ENCODE peak calls at places on chromosomes 7 and 10, in four cellular contexts. One of them, this sample, is unnamed.

GRCh38 chr7:135147341-135147898 is 452 bp upstream of the TMEM140 start:
- DNase-seq in GM23248: peak
- DNase-seq in hepatocyte: peak
- DNase-seq in K562: peak
- DNase-seq in this sample: no peak

GRCh38 chr10:29946953-29947700 is 112.3 kb downstream of the JCAD start:
- DNase-seq in GM23248: peak
- DNase-seq in hepatocyte: peak
- DNase-seq in K562: no peak
- DNase-seq in this sample: peak

GRCh38 chr10:126549326-126549725 is 121.2 kb downstream of the C10orf90 start:
- DNase-seq in GM23248: no peak
- DNase-seq in hepatocyte: no peak
- DNase-seq in K562: no peak
- DNase-seq in this sample: peak

GRCh38 chr10:14383266-14383665 is 52.5 kb upstream of the FRMD4A start:
- DNase-seq in GM23248: peak
- DNase-seq in hepatocyte: no peak
- DNase-seq in K562: no peak
- DNase-seq in this sample: peak

GRCh38 chr10:133033742-133034048 is 54.0 kb upstream of the ADGRA1 start:
- DNase-seq in GM23248: no peak
- DNase-seq in hepatocyte: no peak
- DNase-seq in K562: no peak
- DNase-seq in this sample: no peak

GRCh38 chr10:123583639-123584418 is 82.3 kb upstream of the GPR26 start:
- DNase-seq in GM23248: peak
- DNase-seq in hepatocyte: peak
- DNase-seq in K562: peak
- DNase-seq in this sample: peak

GRCh38 chr7:70856889-70857511 is 274.9 kb upstream of the GALNT17 start:
- DNase-seq in GM23248: peak
- DNase-seq in hepatocyte: peak
- DNase-seq in K562: peak
- DNase-seq in this sample: peak

GRCh38 chr10:5291501-5292195 is 73.1 kb upstream of the UCN3 start:
- DNase-seq in GM23248: peak
- DNase-seq in hepatocyte: peak
- DNase-seq in K562: peak
- DNase-seq in this sample: peak

GRCh38 chr10:101241840-101242707 is 12.8 kb upstream of the LBX1 start:
- DNase-seq in GM23248: no peak
- DNase-seq in hepatocyte: no peak
- DNase-seq in K562: no peak
- DNase-seq in this sample: no peak

GRCh38 chr7:151131622-151132293 is 35.7 kb downstream of the GBX1 start:
- DNase-seq in GM23248: no peak
- DNase-seq in hepatocyte: no peak
- DNase-seq in K562: no peak
- DNase-seq in this sample: no peak

GRCh38 chr10:78634835-78635234 is 433.9 kb upstream of the ZMIZ1 start:
- DNase-seq in GM23248: peak
- DNase-seq in hepatocyte: peak
- DNase-seq in K562: no peak
- DNase-seq in this sample: peak

GRCh38 chr7:126667742-126668366 is 584.9 kb downstream of the GRM8 start:
- DNase-seq in GM23248: no peak
- DNase-seq in hepatocyte: no peak
- DNase-seq in K562: peak
- DNase-seq in this sample: no peak

GRCh38 chr10:127694580-127695193 is 42.3 kb upstream of the FOXI2 start:
- DNase-seq in GM23248: peak
- DNase-seq in hepatocyte: peak
- DNase-seq in K562: peak
- DNase-seq in this sample: no peak

GRCh38 chr10:117408436-117409384 is 33.5 kb upstream of the PDZD8 start:
- DNase-seq in GM23248: no peak
- DNase-seq in hepatocyte: no peak
- DNase-seq in K562: peak
- DNase-seq in this sample: no peak

GRCh38 chr7:93150200-93150835 is 2.1 kb upstream of the SAMD9L start:
- DNase-seq in GM23248: peak
- DNase-seq in hepatocyte: peak
- DNase-seq in K562: no peak
- DNase-seq in this sample: peak

GRCh38 chr7:148950806-148951205 is 66.7 kb upstream of the EZH2 start:
- DNase-seq in GM23248: no peak
- DNase-seq in hepatocyte: no peak
- DNase-seq in K562: no peak
- DNase-seq in this sample: no peak

GRCh38 chr10:58322072-58322834 is 12.6 kb upstream of the UBE2D1 start:
- DNase-seq in GM23248: no peak
- DNase-seq in hepatocyte: no peak
- DNase-seq in K562: no peak
- DNase-seq in this sample: peak

GRCh38 chr10:115706482-115707076 is 566.4 kb downstream of the GFRA1 start:
- DNase-seq in GM23248: peak
- DNase-seq in hepatocyte: peak
- DNase-seq in K562: no peak
- DNase-seq in this sample: peak

GRCh38 chr7:129784783-129785456 is 167.8 kb downstream of the UBE2H start:
- DNase-seq in GM23248: no peak
- DNase-seq in hepatocyte: no peak
- DNase-seq in K562: peak
- DNase-seq in this sample: no peak

GRCh38 chr10:70893227-70894006 is 5.1 kb upstream of the PCBD1 start:
- DNase-seq in GM23248: no peak
- DNase-seq in hepatocyte: no peak
- DNase-seq in K562: no peak
- DNase-seq in this sample: no peak

GRCh38 chr7:129376778-129377700 is 57.2 kb upstream of the STRIP2 start:
- DNase-seq in GM23248: peak
- DNase-seq in hepatocyte: no peak
- DNase-seq in K562: no peak
- DNase-seq in this sample: peak

GRCh38 chr7:127047521-127047920 is 205.2 kb downstream of the GRM8 start:
- DNase-seq in GM23248: no peak
- DNase-seq in hepatocyte: peak
- DNase-seq in K562: no peak
- DNase-seq in this sample: no peak

GRCh38 chr10:33098966-33099663 is 141.1 kb upstream of the ITGB1 start:
- DNase-seq in GM23248: peak
- DNase-seq in hepatocyte: no peak
- DNase-seq in K562: no peak
- DNase-seq in this sample: peak

GRCh38 chr10:117339569-117339968 is 35.7 kb downstream of the PDZD8 start:
- DNase-seq in GM23248: peak
- DNase-seq in hepatocyte: no peak
- DNase-seq in K562: no peak
- DNase-seq in this sample: no peak

GRCh38 chr10:84261236-84261635 is 16.4 kb downstream of the RGR start:
- DNase-seq in GM23248: no peak
- DNase-seq in hepatocyte: no peak
- DNase-seq in K562: no peak
- DNase-seq in this sample: no peak

GRCh38 chr10:122475130-122475529 is 13.8 kb downstream of the HTRA1 start:
- DNase-seq in GM23248: peak
- DNase-seq in hepatocyte: no peak
- DNase-seq in K562: no peak
- DNase-seq in this sample: no peak

GRCh38 chr10:113463777-113464176 is 89.1 kb upstream of the HABP2 start:
- DNase-seq in GM23248: peak
- DNase-seq in hepatocyte: peak
- DNase-seq in K562: no peak
- DNase-seq in this sample: peak

GRCh38 chr10:132249824-132250375 is 57.9 kb downstream of the STK32C start:
- DNase-seq in GM23248: no peak
- DNase-seq in hepatocyte: no peak
- DNase-seq in K562: no peak
- DNase-seq in this sample: no peak

GRCh38 chr10:112663181-112663879 is 216.3 kb downstream of the VTI1A start:
- DNase-seq in GM23248: peak
- DNase-seq in hepatocyte: no peak
- DNase-seq in K562: no peak
- DNase-seq in this sample: peak

GRCh38 chr10:110893559-110894179 is 21.9 kb downstream of the PDCD4 start:
- DNase-seq in GM23248: peak
- DNase-seq in hepatocyte: peak
- DNase-seq in K562: peak
- DNase-seq in this sample: peak

GRCh38 chr10:5094265-5095205 is at the start of gene AKR1C3:
- DNase-seq in GM23248: peak
- DNase-seq in hepatocyte: peak
- DNase-seq in K562: peak
- DNase-seq in this sample: peak

GRCh38 chr10:58781873-58782488 is 269.3 kb downstream of the BICC1 start:
- DNase-seq in GM23248: peak
- DNase-seq in hepatocyte: peak
- DNase-seq in K562: peak
- DNase-seq in this sample: no peak

GRCh38 chr10:68470300-68470699 is 1.5 kb downstream of the DNA2 start:
- DNase-seq in GM23248: no peak
- DNase-seq in hepatocyte: no peak
- DNase-seq in K562: no peak
- DNase-seq in this sample: no peak

DNA sequence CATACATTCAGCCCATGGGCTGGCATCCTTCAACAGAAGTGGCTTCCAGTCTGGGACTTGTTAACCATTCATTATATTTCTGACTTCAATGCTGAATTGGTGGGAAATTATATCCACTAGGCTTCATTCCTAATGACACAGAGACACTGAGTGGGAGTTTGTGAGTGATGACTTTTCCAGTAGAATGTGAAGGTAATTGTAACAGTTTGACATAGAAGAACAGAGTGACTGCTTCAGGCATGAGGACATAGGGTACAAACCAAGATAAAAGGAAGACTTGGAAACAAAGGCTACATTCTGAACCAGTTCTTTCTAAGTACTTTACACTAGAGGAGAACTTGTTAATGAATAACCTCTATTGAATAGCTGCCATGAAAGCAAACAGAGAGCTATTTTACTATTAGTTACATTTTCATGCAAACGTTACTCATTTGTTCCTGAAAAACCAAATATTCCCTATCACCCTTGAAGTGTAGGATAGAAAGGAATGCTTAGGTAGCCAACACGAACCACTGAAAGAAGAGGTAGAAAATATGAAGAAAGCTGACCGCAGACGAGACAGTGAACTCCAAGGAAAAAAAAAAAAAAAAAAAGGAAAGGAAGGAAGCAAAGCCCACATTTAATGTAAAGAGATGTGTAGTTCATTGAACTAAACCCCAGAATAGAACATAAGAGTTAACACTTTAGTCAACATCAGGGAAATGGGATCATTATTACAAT is 237.0 kb upstream of the SEMA3C start:
- DNase-seq in GM23248: peak
- DNase-seq in hepatocyte: peak
- DNase-seq in K562: no peak
- DNase-seq in this sample: peak
- H2AFZ ChIP-seq in GM23248: no peak
- H2AFZ ChIP-seq in hepatocyte: no peak
- H2AFZ ChIP-seq in K562: peak
- H2AFZ ChIP-seq in this sample: no peak

GRCh38 chr10:73589538-73590126 is 1.5 kb downstream of the USP54 start:
- DNase-seq in GM23248: peak
- DNase-seq in hepatocyte: peak
- DNase-seq in K562: no peak
- DNase-seq in this sample: peak

GRCh38 chr10:73591578-73591902 is 398 bp upstream of the USP54 start:
- DNase-seq in GM23248: peak
- DNase-seq in hepatocyte: peak
- DNase-seq in K562: no peak
- DNase-seq in this sample: no peak

GRCh38 chr10:73591935-73592699 is 975 bp upstream of the USP54 start:
- DNase-seq in GM23248: peak
- DNase-seq in hepatocyte: peak
- DNase-seq in K562: peak
- DNase-seq in this sample: peak

GRCh38 chr10:73593110-73593509 is 2.0 kb upstream of the USP54 start:
- DNase-seq in GM23248: no peak
- DNase-seq in hepatocyte: no peak
- DNase-seq in K562: no peak
- DNase-seq in this sample: no peak

DNA sequence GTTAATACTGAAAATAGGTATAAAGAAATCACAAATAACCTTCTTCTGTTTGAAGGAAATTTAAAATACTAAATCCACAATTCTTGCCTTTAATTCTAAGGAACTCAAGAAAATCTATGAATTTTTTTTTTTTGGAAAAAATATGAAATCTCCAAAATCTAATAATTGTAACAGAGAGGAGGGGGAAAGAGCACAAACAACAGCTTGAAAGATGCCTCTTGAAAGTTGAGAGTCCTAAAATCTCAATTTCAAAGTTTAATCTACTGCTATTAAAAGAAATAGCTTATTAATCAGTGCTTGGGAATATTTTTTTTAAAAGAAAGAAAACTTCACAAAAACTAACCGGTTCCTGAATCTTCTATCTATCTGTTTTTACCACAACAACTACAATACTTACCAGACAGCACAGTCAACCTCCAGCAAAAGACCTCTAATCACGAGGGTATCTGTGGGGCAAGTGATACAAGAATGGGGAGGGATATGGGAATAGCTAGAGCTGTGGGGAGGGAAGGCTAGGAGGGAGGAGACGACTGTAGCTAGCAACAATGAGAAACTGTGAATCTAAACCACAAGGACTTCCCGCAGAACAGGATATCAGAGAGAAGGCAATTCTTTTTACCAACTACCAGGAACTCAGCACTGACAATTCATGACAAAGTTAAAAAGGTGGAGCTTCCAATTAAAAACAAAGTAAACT is at the start of gene USP54:
- DNase-seq in GM23248: peak
- DNase-seq in hepatocyte: peak
- DNase-seq in K562: peak
- DNase-seq in this sample: peak
- H2AFZ ChIP-seq in GM23248: peak
- H2AFZ ChIP-seq in hepatocyte: peak
- H2AFZ ChIP-seq in K562: peak
- H2AFZ ChIP-seq in this sample: peak

GRCh38 chr10:107649249-107649648 is 484.7 kb upstream of the SORCS1 start:
- DNase-seq in GM23248: peak
- DNase-seq in hepatocyte: no peak
- DNase-seq in K562: no peak
- DNase-seq in this sample: no peak

GRCh38 chr10:107656932-107657331 is 492.4 kb upstream of the SORCS1 start:
- DNase-seq in GM23248: no peak
- DNase-seq in hepatocyte: no peak
- DNase-seq in K562: no peak
- DNase-seq in this sample: no peak

GRCh38 chr10:107650939-107651338 is 486.4 kb upstream of the SORCS1 start:
- DNase-seq in GM23248: no peak
- DNase-seq in hepatocyte: no peak
- DNase-seq in K562: no peak
- DNase-seq in this sample: no peak

GRCh38 chr10:107653832-107654287 is 489.4 kb upstream of the SORCS1 start:
- DNase-seq in GM23248: peak
- DNase-seq in hepatocyte: peak
- DNase-seq in K562: no peak
- DNase-seq in this sample: no peak
- H2AFZ ChIP-seq in GM23248: peak
- H2AFZ ChIP-seq in hepatocyte: peak
- H2AFZ ChIP-seq in K562: no peak
- H2AFZ ChIP-seq in this sample: no peak

GRCh38 chr7:4683043-4683883 is 1.2 kb downstream of the FOXK1 start:
- DNase-seq in GM23248: no peak
- DNase-seq in hepatocyte: no peak
- DNase-seq in K562: peak
- DNase-seq in this sample: no peak
- H2AFZ ChIP-seq in GM23248: no peak
- H2AFZ ChIP-seq in hepatocyte: no peak
- H2AFZ ChIP-seq in K562: no peak
- H2AFZ ChIP-seq in this sample: no peak

This sample was measured in astrocyte.